ENCODE peak calls at places on chromosomes 11 and 22, in ten cellular contexts. F, E, O, Z, W, P, B, S, Q and V are unnamed samples.

GRCh38 chr11:110367571-110367970 is 62.2 kb upstream of the FDX1 start:
- DNase-seq in O (peak; percentile 24), B (no peak), Z (no peak), S (no peak), E (no peak), P (no peak), Q (peak; percentile 21), W (no peak), F (no peak), V (no peak)

GRCh38 chr11:108538022-108538424 is 39.8 kb upstream of the POGLUT3 start:
- DNase-seq in E (no peak), Z (no peak), S (peak; percentile 76), Q (no peak), W (no peak), P (no peak), O (no peak), F (no peak), B (no peak), V (no peak)

GRCh38 chr11:16381177-16381576 is 24.8 kb upstream of the SOX6 start:
- DNase-seq in Z (no peak), Q (no peak), S (no peak), E (no peak), F (no peak), W (no peak), P (no peak), O (no peak), B (no peak), V (no peak)

GRCh38 chr11:102730036-102730815 is 5.5 kb upstream of the MMP8 start:
- DNase-seq in P (no peak), W (no peak), E (no peak), F (no peak), Q (peak; percentile 12), B (no peak), S (no peak), O (peak; percentile 28), Z (no peak), V (no peak)

GRCh38 chr11:2384723-2385041 is 7.6 kb downstream of the CD81 start:
- DNase-seq in Z (no peak), Q (no peak), B (no peak), O (no peak), S (no peak), E (no peak), F (no peak), W (no peak), P (no peak), V (no peak)

GRCh38 chr11:3086671-3087150 is 29.5 kb upstream of the CARS1 start:
- DNase-seq in B (no peak), O (no peak), P (no peak), W (no peak), F (no peak), E (no peak), S (no peak), Q (no peak), Z (no peak), V (no peak)

GRCh38 chr11:36453678-36454077 is 56.4 kb downstream of the TRAF6 start:
- DNase-seq in O (no peak), Q (peak; percentile 14), E (no peak), S (no peak), B (no peak), P (no peak), W (no peak), Z (no peak), F (no peak), V (no peak)

GRCh38 chr22:50342651-50343540 is at the start of gene PPP6R2:
- DNase-seq in E (peak; percentile 91), F (peak; percentile 15), S (peak; percentile 83), W (no peak), Q (peak; percentile 76), Z (peak; percentile 88), O (peak; percentile 97), P (peak; percentile 91), B (peak; percentile 89), V (peak; percentile 75)

GRCh38 chr11:11982975-11983374 is 25.5 kb downstream of the DKK3 start:
- DNase-seq in S (no peak), Q (no peak), F (no peak), P (no peak), E (no peak), W (no peak), B (no peak), Z (no peak), O (no peak), V (no peak)

GRCh38 chr11:83573097-83573496 is 286.9 kb upstream of the CCDC90B start:
- DNase-seq in B (no peak), F (no peak), W (no peak), Z (no peak), E (no peak), Q (peak; percentile 19), S (no peak), P (no peak), O (peak; percentile 16), V (no peak)

GRCh38 chr11:32386770-32387377 is 48.5 kb downstream of the WT1 start:
- DNase-seq in Z (no peak), O (peak; percentile 20), E (no peak), F (no peak), W (no peak), S (no peak), B (no peak), P (no peak), Q (peak; percentile 91), V (no peak)

GRCh38 chr11:12186683-12187082 is 76.3 kb downstream of the MICAL2 start:
- DNase-seq in Q (no peak), S (no peak), O (no peak), B (no peak), E (no peak), F (no peak), Z (no peak), W (no peak), P (no peak), V (no peak)

GRCh38 chr11:129215506-129216245 is 23.6 kb upstream of the ARHGAP32 start:
- DNase-seq in E (no peak), F (no peak), W (no peak), Z (no peak), O (no peak), S (no peak), B (no peak), Q (no peak), P (no peak), V (no peak)

GRCh38 chr11:65251476-65251875 is 10.3 kb upstream of the POLA2 start:
- DNase-seq in F (no peak), O (no peak), Q (peak; percentile 22), S (no peak), W (no peak), E (no peak), P (no peak), B (no peak), Z (no peak), V (no peak)

GRCh38 chr22:45912910-45913309 is 64.1 kb downstream of the WNT7B start:
- DNase-seq in P (no peak), Q (no peak), S (no peak), O (no peak), E (no peak), F (no peak), W (no peak), B (no peak), Z (no peak), V (no peak)

GRCh38 chr11:78187366-78188011 is 937 bp downstream of the KCTD21 start:
- DNase-seq in Q (no peak), P (no peak), E (no peak), B (no peak), S (no peak), Z (no peak), F (no peak), O (no peak), W (no peak), V (no peak)

GRCh38 chr22:28921585-28921879 is 38.2 kb downstream of the ZNRF3 start:
- DNase-seq in Z (no peak), F (no peak), S (no peak), P (no peak), O (no peak), Q (no peak), B (no peak), W (no peak), E (no peak), V (no peak)

GRCh38 chr11:119666463-119667131 is 62.4 kb downstream of the NECTIN1 start:
- DNase-seq in F (no peak), E (peak; percentile 63), Q (peak; percentile 79), P (peak; percentile 82), W (peak; percentile 60), O (peak; percentile 93), Z (peak; percentile 45), S (peak; percentile 81), B (peak; percentile 84), V (peak; percentile 71)

GRCh38 chr22:49936973-49937757 is 18.7 kb downstream of the CRELD2 start:
- DNase-seq in Z (no peak), P (peak; percentile 62), B (peak; percentile 66), O (no peak), F (no peak), S (no peak), W (no peak), E (no peak), Q (no peak), V (peak; percentile 78)

GRCh38 chr11:134742228-134742612 is 330.2 kb upstream of the B3GAT1 start:
- DNase-seq in B (no peak), S (no peak), O (no peak), P (no peak), E (no peak), F (no peak), Q (peak; percentile 35), W (no peak), Z (no peak), V (no peak)

GRCh38 chr22:45473626-45474237 is 29.0 kb upstream of the FBLN1 start:
- DNase-seq in O (no peak), B (no peak), Q (no peak), W (no peak), E (no peak), S (no peak), F (no peak), Z (no peak), P (no peak), V (no peak)

GRCh38 chr11:114059278-114059983 is at the start of gene ZBTB16:
- DNase-seq in W (no peak), B (peak; percentile 90), P (peak; percentile 90), Q (peak; percentile 94), S (peak; percentile 87), E (peak; percentile 22), O (no peak), F (no peak), Z (peak; percentile 51), V (peak; percentile 74)

GRCh38 chr22:48824673-48825651 is 1002.7 kb downstream of the BRD1 start:
- DNase-seq in Z (no peak), O (no peak), E (no peak), F (no peak), S (no peak), B (no peak), P (peak; percentile 50), Q (no peak), W (no peak), V (no peak)

GRCh38 chr11:16737860-16738197 is 618 bp upstream of the C11orf58 start:
- DNase-seq in F (no peak), W (no peak), E (no peak), B (no peak), Z (no peak), O (peak; percentile 16), Q (peak; percentile 38), S (no peak), P (no peak), V (no peak)

GRCh38 chr22:40534379-40535188 is 101.9 kb downstream of the MRTFA start:
- DNase-seq in S (no peak), Z (no peak), P (peak; percentile 38), Q (peak; percentile 57), B (no peak), E (no peak), O (peak; percentile 68), W (no peak), F (no peak), V (no peak)

GRCh38 chr22:46693634-46694422 is 44.2 kb downstream of the CERK start:
- DNase-seq in S (no peak), P (no peak), F (no peak), Z (no peak), B (no peak), Q (no peak), E (no peak), W (no peak), O (no peak), V (no peak)

GRCh38 chr11:61279934-61280656 is 15.0 kb downstream of the VWCE start:
- DNase-seq in E (no peak), S (no peak), Q (no peak), W (no peak), P (no peak), O (no peak), F (no peak), Z (no peak), B (no peak), V (no peak)

GRCh38 chr11:65625628-65626342 is 10.2 kb downstream of the PCNX3 start:
- DNase-seq in B (peak; percentile 69), S (peak; percentile 57), P (peak; percentile 89), F (no peak), O (peak; percentile 59), E (peak; percentile 29), Z (peak; percentile 56), W (no peak), Q (peak; percentile 50), V (peak; percentile 79)